ENCODE peak calls at places on chromosomes 6 and 20, in eight cellular contexts. One of them, this sample, is unnamed.

GRCh38 chr6:5379647-5380242 is 118.4 kb downstream of the FARS2 start:
- DNase-seq in caudate nucleus: no peak
- DNase-seq in suprapubic skin: no peak
- DNase-seq in CD8-positive, alpha-beta T cell: no peak
- DNase-seq in left ventricle myocardium inferior: no peak
- DNase-seq in mesendoderm: peak; percentile 65
- DNase-seq in stimulated activated CD8-positive, alpha-beta memory T cell treated with anti-CD3 and anti-CD28 coated beads, Interleukin-15, amount 100 ng/mL, for 24 hours: no peak
- DNase-seq in epithelial cell of proximal tubule: no peak
- DNase-seq in this sample: peak; percentile 32

GRCh38 chr20:14566505-14566904 is 229.1 kb upstream of the FLRT3 start:
- DNase-seq in suprapubic skin: no peak
- DNase-seq in caudate nucleus: no peak
- DNase-seq in left ventricle myocardium inferior: no peak
- DNase-seq in CD8-positive, alpha-beta T cell: no peak
- DNase-seq in epithelial cell of proximal tubule: no peak
- DNase-seq in mesendoderm: no peak
- DNase-seq in stimulated activated CD8-positive, alpha-beta memory T cell treated with anti-CD3 and anti-CD28 coated beads, Interleukin-15, amount 100 ng/mL, for 24 hours: no peak
- DNase-seq in this sample: no peak

GRCh38 chr6:37236921-37237320 is 20.7 kb upstream of the TBC1D22B start:
- DNase-seq in caudate nucleus: no peak
- DNase-seq in stimulated activated CD8-positive, alpha-beta memory T cell treated with anti-CD3 and anti-CD28 coated beads, Interleukin-15, amount 100 ng/mL, for 24 hours: no peak
- DNase-seq in left ventricle myocardium inferior: no peak
- DNase-seq in suprapubic skin: no peak
- DNase-seq in mesendoderm: peak; percentile 24
- DNase-seq in CD8-positive, alpha-beta T cell: no peak
- DNase-seq in epithelial cell of proximal tubule: no peak
- DNase-seq in this sample: no peak

GRCh38 chr20:43915209-43916072 is 789 bp downstream of the TOX2 start:
- DNase-seq in left ventricle myocardium inferior: no peak
- DNase-seq in stimulated activated CD8-positive, alpha-beta memory T cell treated with anti-CD3 and anti-CD28 coated beads, Interleukin-15, amount 100 ng/mL, for 24 hours: peak; percentile 12
- DNase-seq in CD8-positive, alpha-beta T cell: no peak
- DNase-seq in mesendoderm: peak; percentile 54
- DNase-seq in suprapubic skin: no peak
- DNase-seq in epithelial cell of proximal tubule: no peak
- DNase-seq in caudate nucleus: no peak
- DNase-seq in this sample: no peak

GRCh38 chr20:47453167-47453782 is 48.4 kb upstream of the NCOA3 start:
- DNase-seq in mesendoderm: peak; percentile 73
- DNase-seq in stimulated activated CD8-positive, alpha-beta memory T cell treated with anti-CD3 and anti-CD28 coated beads, Interleukin-15, amount 100 ng/mL, for 24 hours: no peak
- DNase-seq in epithelial cell of proximal tubule: peak; percentile 66
- DNase-seq in suprapubic skin: no peak
- DNase-seq in caudate nucleus: no peak
- DNase-seq in CD8-positive, alpha-beta T cell: no peak
- DNase-seq in left ventricle myocardium inferior: no peak
- DNase-seq in this sample: no peak

GRCh38 chr6:5302220-5302946 is 41.1 kb downstream of the FARS2 start:
- DNase-seq in suprapubic skin: no peak
- DNase-seq in caudate nucleus: no peak
- DNase-seq in epithelial cell of proximal tubule: no peak
- DNase-seq in stimulated activated CD8-positive, alpha-beta memory T cell treated with anti-CD3 and anti-CD28 coated beads, Interleukin-15, amount 100 ng/mL, for 24 hours: no peak
- DNase-seq in mesendoderm: no peak
- DNase-seq in left ventricle myocardium inferior: no peak
- DNase-seq in CD8-positive, alpha-beta T cell: no peak
- DNase-seq in this sample: no peak

GRCh38 chr6:20699402-20699801 is 165.1 kb downstream of the CDKAL1 start:
- DNase-seq in suprapubic skin: no peak
- DNase-seq in CD8-positive, alpha-beta T cell: no peak
- DNase-seq in epithelial cell of proximal tubule: no peak
- DNase-seq in stimulated activated CD8-positive, alpha-beta memory T cell treated with anti-CD3 and anti-CD28 coated beads, Interleukin-15, amount 100 ng/mL, for 24 hours: no peak
- DNase-seq in mesendoderm: no peak
- DNase-seq in left ventricle myocardium inferior: no peak
- DNase-seq in caudate nucleus: no peak
- DNase-seq in this sample: peak; percentile 96

GRCh38 chr6:67287566-67287965 is 1347.5 kb upstream of the ADGRB3 start:
- DNase-seq in mesendoderm: no peak
- DNase-seq in left ventricle myocardium inferior: no peak
- DNase-seq in stimulated activated CD8-positive, alpha-beta memory T cell treated with anti-CD3 and anti-CD28 coated beads, Interleukin-15, amount 100 ng/mL, for 24 hours: no peak
- DNase-seq in CD8-positive, alpha-beta T cell: no peak
- DNase-seq in suprapubic skin: no peak
- DNase-seq in epithelial cell of proximal tubule: no peak
- DNase-seq in caudate nucleus: no peak
- DNase-seq in this sample: no peak

GRCh38 chr20:33685328-33686007 is 717 bp downstream of the E2F1 start:
- DNase-seq in epithelial cell of proximal tubule: no peak
- DNase-seq in mesendoderm: peak; percentile 64
- DNase-seq in CD8-positive, alpha-beta T cell: peak; percentile 13
- DNase-seq in caudate nucleus: no peak
- DNase-seq in stimulated activated CD8-positive, alpha-beta memory T cell treated with anti-CD3 and anti-CD28 coated beads, Interleukin-15, amount 100 ng/mL, for 24 hours: no peak
- DNase-seq in suprapubic skin: no peak
- DNase-seq in left ventricle myocardium inferior: no peak
- DNase-seq in this sample: peak; percentile 5

GRCh38 chr6:156021746-156022396 is 566.2 kb upstream of the NOX3 start:
- DNase-seq in left ventricle myocardium inferior: no peak
- DNase-seq in mesendoderm: no peak
- DNase-seq in stimulated activated CD8-positive, alpha-beta memory T cell treated with anti-CD3 and anti-CD28 coated beads, Interleukin-15, amount 100 ng/mL, for 24 hours: no peak
- DNase-seq in suprapubic skin: no peak
- DNase-seq in CD8-positive, alpha-beta T cell: no peak
- DNase-seq in epithelial cell of proximal tubule: no peak
- DNase-seq in caudate nucleus: no peak
- DNase-seq in this sample: no peak

GRCh38 chr6:137013738-137014602 is 30.8 kb downstream of the IL20RA start:
- DNase-seq in stimulated activated CD8-positive, alpha-beta memory T cell treated with anti-CD3 and anti-CD28 coated beads, Interleukin-15, amount 100 ng/mL, for 24 hours: no peak
- DNase-seq in CD8-positive, alpha-beta T cell: no peak
- DNase-seq in suprapubic skin: no peak
- DNase-seq in caudate nucleus: no peak
- DNase-seq in epithelial cell of proximal tubule: no peak
- DNase-seq in left ventricle myocardium inferior: no peak
- DNase-seq in mesendoderm: peak; percentile 69
- DNase-seq in this sample: peak; percentile 28

GRCh38 chr20:40489886-40490285 is 199.2 kb downstream of the MAFB start:
- DNase-seq in CD8-positive, alpha-beta T cell: no peak
- DNase-seq in caudate nucleus: no peak
- DNase-seq in stimulated activated CD8-positive, alpha-beta memory T cell treated with anti-CD3 and anti-CD28 coated beads, Interleukin-15, amount 100 ng/mL, for 24 hours: no peak
- DNase-seq in epithelial cell of proximal tubule: peak; percentile 36
- DNase-seq in suprapubic skin: no peak
- DNase-seq in left ventricle myocardium inferior: no peak
- DNase-seq in mesendoderm: peak; percentile 42
- DNase-seq in this sample: no peak

GRCh38 chr20:10539818-10540553 is 104.9 kb downstream of the SLX4IP start:
- DNase-seq in epithelial cell of proximal tubule: no peak
- DNase-seq in left ventricle myocardium inferior: no peak
- DNase-seq in caudate nucleus: no peak
- DNase-seq in suprapubic skin: no peak
- DNase-seq in stimulated activated CD8-positive, alpha-beta memory T cell treated with anti-CD3 and anti-CD28 coated beads, Interleukin-15, amount 100 ng/mL, for 24 hours: no peak
- DNase-seq in mesendoderm: no peak
- DNase-seq in CD8-positive, alpha-beta T cell: no peak
- DNase-seq in this sample: no peak

GRCh38 chr6:170393807-170394399 is 87.3 kb downstream of the FAM120B start:
- DNase-seq in suprapubic skin: no peak
- DNase-seq in left ventricle myocardium inferior: no peak
- DNase-seq in caudate nucleus: no peak
- DNase-seq in mesendoderm: no peak
- DNase-seq in stimulated activated CD8-positive, alpha-beta memory T cell treated with anti-CD3 and anti-CD28 coated beads, Interleukin-15, amount 100 ng/mL, for 24 hours: no peak
- DNase-seq in epithelial cell of proximal tubule: no peak
- DNase-seq in CD8-positive, alpha-beta T cell: no peak
- DNase-seq in this sample: no peak

GRCh38 chr20:44642203-44643153 is 9.0 kb downstream of the ADA start:
- DNase-seq in left ventricle myocardium inferior: peak; percentile 81
- DNase-seq in caudate nucleus: peak; percentile 44
- DNase-seq in epithelial cell of proximal tubule: peak; percentile 77
- DNase-seq in mesendoderm: peak; percentile 93
- DNase-seq in suprapubic skin: no peak
- DNase-seq in stimulated activated CD8-positive, alpha-beta memory T cell treated with anti-CD3 and anti-CD28 coated beads, Interleukin-15, amount 100 ng/mL, for 24 hours: no peak
- DNase-seq in CD8-positive, alpha-beta T cell: no peak
- DNase-seq in this sample: no peak

GRCh38 chr20:63544958-63545516 is 2.5 kb downstream of the SRMS start:
- DNase-seq in epithelial cell of proximal tubule: no peak
- DNase-seq in stimulated activated CD8-positive, alpha-beta memory T cell treated with anti-CD3 and anti-CD28 coated beads, Interleukin-15, amount 100 ng/mL, for 24 hours: no peak
- DNase-seq in suprapubic skin: no peak
- DNase-seq in CD8-positive, alpha-beta T cell: no peak
- DNase-seq in caudate nucleus: no peak
- DNase-seq in mesendoderm: no peak
- DNase-seq in left ventricle myocardium inferior: no peak
- DNase-seq in this sample: no peak

GRCh38 chr20:52049001-52049731 is 142.4 kb downstream of the ZFP64 start:
- DNase-seq in stimulated activated CD8-positive, alpha-beta memory T cell treated with anti-CD3 and anti-CD28 coated beads, Interleukin-15, amount 100 ng/mL, for 24 hours: no peak
- DNase-seq in epithelial cell of proximal tubule: no peak
- DNase-seq in suprapubic skin: no peak
- DNase-seq in CD8-positive, alpha-beta T cell: no peak
- DNase-seq in mesendoderm: peak; percentile 88
- DNase-seq in left ventricle myocardium inferior: no peak
- DNase-seq in caudate nucleus: no peak
- DNase-seq in this sample: no peak

GRCh38 chr20:63360850-63361497 is at the start of gene CHRNA4:
- DNase-seq in suprapubic skin: no peak
- DNase-seq in stimulated activated CD8-positive, alpha-beta memory T cell treated with anti-CD3 and anti-CD28 coated beads, Interleukin-15, amount 100 ng/mL, for 24 hours: no peak
- DNase-seq in mesendoderm: no peak
- DNase-seq in CD8-positive, alpha-beta T cell: no peak
- DNase-seq in epithelial cell of proximal tubule: no peak
- DNase-seq in caudate nucleus: no peak
- DNase-seq in left ventricle myocardium inferior: no peak
- DNase-seq in this sample: no peak

GRCh38 chr20:11394145-11394833 is 523.4 kb upstream of the BTBD3 start:
- DNase-seq in caudate nucleus: no peak
- DNase-seq in CD8-positive, alpha-beta T cell: no peak
- DNase-seq in stimulated activated CD8-positive, alpha-beta memory T cell treated with anti-CD3 and anti-CD28 coated beads, Interleukin-15, amount 100 ng/mL, for 24 hours: no peak
- DNase-seq in suprapubic skin: no peak
- DNase-seq in left ventricle myocardium inferior: no peak
- DNase-seq in mesendoderm: no peak
- DNase-seq in epithelial cell of proximal tubule: no peak
- DNase-seq in this sample: no peak

GRCh38 chr6:100573169-100573568 is 108.4 kb upstream of the SIM1 start:
- DNase-seq in caudate nucleus: no peak
- DNase-seq in mesendoderm: peak; percentile 26
- DNase-seq in stimulated activated CD8-positive, alpha-beta memory T cell treated with anti-CD3 and anti-CD28 coated beads, Interleukin-15, amount 100 ng/mL, for 24 hours: no peak
- DNase-seq in epithelial cell of proximal tubule: no peak
- DNase-seq in CD8-positive, alpha-beta T cell: no peak
- DNase-seq in left ventricle myocardium inferior: no peak
- DNase-seq in suprapubic skin: no peak
- DNase-seq in this sample: peak; percentile 29

GRCh38 chr20:34390769-34391447 is 27.8 kb downstream of the ITCH start:
- DNase-seq in left ventricle myocardium inferior: no peak
- DNase-seq in epithelial cell of proximal tubule: peak; percentile 64
- DNase-seq in caudate nucleus: no peak
- DNase-seq in mesendoderm: peak; percentile 44
- DNase-seq in suprapubic skin: peak; percentile 70
- DNase-seq in CD8-positive, alpha-beta T cell: no peak
- DNase-seq in stimulated activated CD8-positive, alpha-beta memory T cell treated with anti-CD3 and anti-CD28 coated beads, Interleukin-15, amount 100 ng/mL, for 24 hours: no peak
- DNase-seq in this sample: no peak

GRCh38 chr6:132333639-132334516 is 67.4 kb downstream of the MOXD1 start:
- DNase-seq in epithelial cell of proximal tubule: peak; percentile 87
- DNase-seq in CD8-positive, alpha-beta T cell: no peak
- DNase-seq in left ventricle myocardium inferior: no peak
- DNase-seq in stimulated activated CD8-positive, alpha-beta memory T cell treated with anti-CD3 and anti-CD28 coated beads, Interleukin-15, amount 100 ng/mL, for 24 hours: no peak
- DNase-seq in suprapubic skin: peak; percentile 61
- DNase-seq in mesendoderm: peak; percentile 94
- DNase-seq in caudate nucleus: no peak
- DNase-seq in this sample: no peak

GRCh38 chr6:42390228-42390934 is 61.3 kb downstream of the TRERF1 start:
- DNase-seq in suprapubic skin: no peak
- DNase-seq in CD8-positive, alpha-beta T cell: peak; percentile 45
- DNase-seq in mesendoderm: no peak
- DNase-seq in epithelial cell of proximal tubule: no peak
- DNase-seq in stimulated activated CD8-positive, alpha-beta memory T cell treated with anti-CD3 and anti-CD28 coated beads, Interleukin-15, amount 100 ng/mL, for 24 hours: no peak
- DNase-seq in left ventricle myocardium inferior: no peak
- DNase-seq in caudate nucleus: no peak
- DNase-seq in this sample: no peak

GRCh38 chr6:113073611-113074191 is 726.6 kb downstream of the RFPL4B start:
- DNase-seq in epithelial cell of proximal tubule: no peak
- DNase-seq in stimulated activated CD8-positive, alpha-beta memory T cell treated with anti-CD3 and anti-CD28 coated beads, Interleukin-15, amount 100 ng/mL, for 24 hours: no peak
- DNase-seq in CD8-positive, alpha-beta T cell: no peak
- DNase-seq in suprapubic skin: no peak
- DNase-seq in mesendoderm: no peak
- DNase-seq in left ventricle myocardium inferior: no peak
- DNase-seq in caudate nucleus: no peak
- DNase-seq in this sample: no peak

GRCh38 chr6:156017838-156018237 is 562.2 kb upstream of the NOX3 start:
- DNase-seq in caudate nucleus: no peak
- DNase-seq in CD8-positive, alpha-beta T cell: no peak
- DNase-seq in epithelial cell of proximal tubule: no peak
- DNase-seq in suprapubic skin: no peak
- DNase-seq in left ventricle myocardium inferior: no peak
- DNase-seq in stimulated activated CD8-positive, alpha-beta memory T cell treated with anti-CD3 and anti-CD28 coated beads, Interleukin-15, amount 100 ng/mL, for 24 hours: no peak
- DNase-seq in mesendoderm: peak; percentile 17
- DNase-seq in this sample: no peak